ENCODE peak calls at places on chromosomes 7 and 10, in six cellular contexts. C, N, U, J, V and K are unnamed samples.

GRCh38 chr10:74921744-74922143 is 95.3 kb downstream of the KAT6B start:
- DNase-seq in N (no peak), V (no peak), C (no peak), J (no peak), U (peak), K (no peak)

GRCh38 chr7:103569621-103570305 is 123.8 kb upstream of the SLC26A5 start:
- DNase-seq in J (no peak), C (no peak), U (no peak), V (no peak), N (no peak), K (no peak)

GRCh38 chr10:11882646-11883375 is 59.7 kb downstream of the PROSER2 start:
- DNase-seq in N (no peak), C (no peak), V (no peak), J (no peak), U (no peak), K (no peak)

GRCh38 chr7:111835066-111835465 is 272.8 kb upstream of the IMMP2L start:
- DNase-seq in J (no peak), N (no peak), C (no peak), V (no peak), U (no peak), K (no peak)

GRCh38 chr10:58741673-58742072 is 229.0 kb downstream of the BICC1 start:
- DNase-seq in U (no peak), N (no peak), J (no peak), V (no peak), C (no peak), K (no peak)

GRCh38 chr7:92667816-92668540 is 77.8 kb upstream of the FAM133B start:
- DNase-seq in V (no peak), U (no peak), J (no peak), C (no peak), N (no peak), K (no peak)

GRCh38 chr7:130877676-130878305 is 143.8 kb upstream of the KLF14 start:
- DNase-seq in V (no peak), C (no peak), J (no peak), U (no peak), N (no peak), K (no peak)

GRCh38 chr7:105336009-105336408 is 52.7 kb downstream of the SRPK2 start:
- DNase-seq in C (no peak), U (no peak), N (no peak), J (no peak), V (no peak), K (no peak)

GRCh38 chr7:391411-391951 is 101.5 kb downstream of the FOXL3 start:
- DNase-seq in C (no peak), J (no peak), U (no peak), N (no peak), V (no peak), K (no peak)

GRCh38 chr10:110857265-110858158 is 14.2 kb upstream of the PDCD4 start:
- DNase-seq in J (peak), V (no peak), U (peak), N (peak), C (no peak), K (no peak)

GRCh38 chr10:6151087-6151977 is 51.4 kb upstream of the PFKFB3 start:
- DNase-seq in J (peak), U (peak), C (peak), V (peak), N (peak), K (no peak)

GRCh38 chr10:75014516-75015230 is 96.8 kb upstream of the SAMD8 start:
- DNase-seq in C (no peak), J (no peak), N (no peak), U (no peak), V (no peak), K (no peak)

GRCh38 chr10:43384252-43385221 is 13.1 kb downstream of the FXYD4 start:
- DNase-seq in U (no peak), C (no peak), N (no peak), V (no peak), J (no peak), K (no peak)

GRCh38 chr7:43856996-43857395 is 12.3 kb downstream of the MRPS24 start:
- DNase-seq in V (no peak), C (no peak), J (no peak), U (no peak), N (no peak), K (no peak)

GRCh38 chr7:12244129-12244528 is 33.0 kb downstream of the TMEM106B start:
- DNase-seq in J (no peak), N (peak), V (peak), C (no peak), U (no peak), K (no peak)

GRCh38 chr7:47458057-47458456 is 123.9 kb downstream of the TNS3 start:
- DNase-seq in U (no peak), N (peak), V (no peak), J (no peak), C (no peak), K (no peak)

GRCh38 chr7:21193895-21194294 is 234.0 kb upstream of the SP4 start:
- DNase-seq in C (no peak), N (no peak), J (no peak), U (no peak), V (no peak), K (no peak)

DNA sequence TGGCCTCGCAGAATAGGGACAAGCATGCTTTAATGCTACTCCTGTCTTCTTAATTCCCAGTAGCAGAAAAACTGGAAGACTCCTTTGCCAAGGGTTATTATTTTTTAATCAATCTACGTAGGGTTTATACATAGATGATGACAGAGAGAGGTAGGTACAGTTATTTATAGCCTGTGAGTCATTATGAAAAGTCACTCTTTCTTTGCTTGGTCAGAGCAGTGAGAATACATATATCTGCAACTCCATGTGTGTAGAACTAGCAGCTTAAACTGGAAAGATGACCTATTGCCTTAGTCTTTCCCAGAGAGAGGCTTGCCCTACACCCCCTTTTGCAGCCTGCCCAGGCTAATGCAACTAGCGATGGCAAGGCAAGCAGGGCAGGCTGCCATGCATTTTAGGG is 1050.6 kb downstream of the NRG3 start:
- DNase-seq in N (no peak), C (no peak), V (no peak), U (no peak), J (no peak), K (no peak)
- TF ChIP-seq TAF1 in N (no peak), C (no peak), V (no peak), U (no peak), J (no peak), K (no peak)

GRCh38 chr10:111967116-111967515 is 216.4 kb downstream of the GPAM start:
- DNase-seq in J (no peak), N (no peak), C (no peak), V (no peak), U (no peak), K (no peak)
- TF ChIP-seq POLR2A in J (no peak), N (no peak), C (no peak), V (no peak), U (no peak), K (no peak)

GRCh38 chr7:19747740-19748339 is 25.6 kb downstream of the TMEM196 start:
- DNase-seq in U (peak), C (peak), N (peak), V (no peak), J (no peak), K (no peak)
- TF ChIP-seq TAF1 in U (no peak), C (no peak), N (no peak), V (no peak), J (no peak), K (no peak)

DNA sequence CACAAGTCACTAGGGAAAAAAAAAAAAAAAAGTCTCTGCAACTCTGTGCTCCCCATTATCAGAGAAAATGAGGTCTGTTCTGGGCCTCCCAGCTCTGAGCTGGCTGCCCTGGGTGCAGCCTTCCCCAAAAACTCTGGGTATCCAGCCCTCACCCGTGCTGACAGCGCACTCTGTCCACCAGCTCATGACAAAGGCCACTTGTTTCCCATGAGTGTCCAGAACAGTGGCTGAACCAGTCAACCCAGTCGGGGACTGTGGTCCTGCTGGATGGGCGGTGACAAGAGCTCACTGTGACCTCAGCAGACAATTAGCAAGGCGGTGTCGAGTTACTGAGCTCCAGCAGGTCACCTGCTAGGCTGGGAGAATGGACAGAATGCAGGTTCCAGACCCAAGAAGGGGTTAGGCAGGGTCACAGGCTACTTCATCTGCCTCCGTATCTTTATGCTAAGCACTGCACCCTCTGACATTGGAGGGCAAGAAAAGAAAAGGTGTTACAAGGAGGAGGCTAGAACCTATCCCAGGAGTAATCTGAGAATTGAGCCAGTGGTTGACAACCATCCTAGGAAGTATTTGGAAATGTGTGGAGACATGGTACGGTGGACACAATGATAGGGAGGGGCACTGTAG is 37.2 kb downstream of the DLG5 start:
- DNase-seq in N (peak), U (peak), J (no peak), C (no peak), V (no peak), K (no peak)
- TF ChIP-seq POLR2A in N (peak), U (no peak), J (no peak), C (no peak), V (no peak), K (no peak)